ENCODE peak calls at places on chromosomes 2 and 18, in nine cellular contexts. One of them, this sample, is unnamed.
A peak's percentile ranks its signal among the peaks of the same experiment; 100 is the strongest.

GRCh38 chr2:142065700-142066099 is 65.1 kb downstream of the LRP1B start:
- DNase-seq in ovary: no peak
- DNase-seq in pancreas: no peak
- DNase-seq in cardiac muscle cell: no peak
- DNase-seq in OCI-LY7: no peak
- DNase-seq in endodermal cell: no peak
- DNase-seq in body of pancreas: no peak
- DNase-seq in right cardiac atrium: no peak
- DNase-seq in foreskin keratinocyte: no peak
- DNase-seq in this sample: no peak

GRCh38 chr18:13934676-13935075 is 19.3 kb upstream of the MC2R start:
- DNase-seq in ovary: no peak
- DNase-seq in pancreas: no peak
- DNase-seq in cardiac muscle cell: no peak
- DNase-seq in OCI-LY7: no peak
- DNase-seq in endodermal cell: no peak
- DNase-seq in body of pancreas: no peak
- DNase-seq in right cardiac atrium: no peak
- DNase-seq in foreskin keratinocyte: no peak
- DNase-seq in this sample: no peak

GRCh38 chr2:44974064-44974715 is 32.7 kb downstream of the SIX3 start:
- DNase-seq in ovary: no peak
- DNase-seq in pancreas: no peak
- DNase-seq in cardiac muscle cell: peak; percentile 50
- DNase-seq in OCI-LY7: peak; percentile 63
- DNase-seq in endodermal cell: peak; percentile 90
- DNase-seq in body of pancreas: no peak
- DNase-seq in right cardiac atrium: no peak
- DNase-seq in foreskin keratinocyte: peak; percentile 70
- DNase-seq in this sample: peak; percentile 71

GRCh38 chr2:63735263-63735662 is 106.4 kb upstream of the UGP2 start:
- DNase-seq in ovary: no peak
- DNase-seq in pancreas: no peak
- DNase-seq in cardiac muscle cell: no peak
- DNase-seq in OCI-LY7: no peak
- DNase-seq in endodermal cell: no peak
- DNase-seq in body of pancreas: no peak
- DNase-seq in right cardiac atrium: no peak
- DNase-seq in foreskin keratinocyte: no peak
- DNase-seq in this sample: peak; percentile 70

GRCh38 chr2:54704238-54704637 is 19.2 kb upstream of the EML6 start:
- DNase-seq in ovary: no peak
- DNase-seq in pancreas: no peak
- DNase-seq in cardiac muscle cell: no peak
- DNase-seq in OCI-LY7: no peak
- DNase-seq in endodermal cell: no peak
- DNase-seq in body of pancreas: no peak
- DNase-seq in right cardiac atrium: no peak
- DNase-seq in foreskin keratinocyte: no peak
- DNase-seq in this sample: no peak

GRCh38 chr2:201401815-201402214 is 44.7 kb upstream of the FLACC1 start:
- DNase-seq in ovary: no peak
- DNase-seq in pancreas: no peak
- DNase-seq in cardiac muscle cell: no peak
- DNase-seq in OCI-LY7: no peak
- DNase-seq in endodermal cell: no peak
- DNase-seq in body of pancreas: no peak
- DNase-seq in right cardiac atrium: no peak
- DNase-seq in foreskin keratinocyte: no peak
- DNase-seq in this sample: no peak

GRCh38 chr18:8253943-8254342 is 355.3 kb upstream of the RAB12 start:
- DNase-seq in ovary: no peak
- DNase-seq in pancreas: no peak
- DNase-seq in cardiac muscle cell: no peak
- DNase-seq in OCI-LY7: no peak
- DNase-seq in endodermal cell: no peak
- DNase-seq in body of pancreas: no peak
- DNase-seq in right cardiac atrium: no peak
- DNase-seq in foreskin keratinocyte: no peak
- DNase-seq in this sample: no peak

GRCh38 chr2:140791802-140792201 is 1339.0 kb downstream of the LRP1B start:
- DNase-seq in ovary: no peak
- DNase-seq in pancreas: no peak
- DNase-seq in cardiac muscle cell: no peak
- DNase-seq in OCI-LY7: no peak
- DNase-seq in endodermal cell: no peak
- DNase-seq in body of pancreas: no peak
- DNase-seq in right cardiac atrium: no peak
- DNase-seq in foreskin keratinocyte: peak; percentile 56
- DNase-seq in this sample: no peak

GRCh38 chr18:37361223-37362157 is 204.1 kb downstream of the CELF4 start:
- DNase-seq in ovary: no peak
- DNase-seq in pancreas: no peak
- DNase-seq in cardiac muscle cell: no peak
- DNase-seq in OCI-LY7: no peak
- DNase-seq in endodermal cell: peak; percentile 71
- DNase-seq in body of pancreas: no peak
- DNase-seq in right cardiac atrium: no peak
- DNase-seq in foreskin keratinocyte: no peak
- DNase-seq in this sample: no peak

GRCh38 chr2:84723831-84724230 is 157.1 kb downstream of the TRABD2A start:
- DNase-seq in ovary: no peak
- DNase-seq in pancreas: no peak
- DNase-seq in cardiac muscle cell: no peak
- DNase-seq in OCI-LY7: no peak
- DNase-seq in endodermal cell: no peak
- DNase-seq in body of pancreas: no peak
- DNase-seq in right cardiac atrium: no peak
- DNase-seq in foreskin keratinocyte: no peak
- DNase-seq in this sample: no peak

DNA sequence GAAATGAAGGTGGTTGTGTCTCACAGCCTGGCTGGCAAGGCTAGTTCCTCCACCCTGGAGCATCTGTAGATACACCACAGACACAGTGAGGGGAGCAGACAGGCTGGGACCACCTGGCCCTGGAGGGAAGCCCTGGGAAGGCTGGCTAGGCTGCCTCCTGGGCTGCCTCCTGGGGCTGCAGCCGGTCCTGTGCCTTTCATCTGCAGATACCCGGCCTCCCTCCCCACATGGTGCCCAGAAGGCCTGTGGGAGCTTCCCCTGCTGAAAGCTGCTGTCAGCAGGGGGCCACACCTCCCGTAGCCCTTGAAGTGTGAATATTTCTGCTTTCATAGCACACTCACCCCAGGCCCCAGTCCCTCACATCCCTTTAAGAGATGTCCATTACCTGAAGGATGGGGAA is 37.6 kb downstream of the SDC1 start:
- DNase-seq in ovary: no peak
- DNase-seq in pancreas: no peak
- DNase-seq in cardiac muscle cell: no peak
- DNase-seq in OCI-LY7: no peak
- DNase-seq in endodermal cell: peak; percentile 55
- DNase-seq in body of pancreas: no peak
- DNase-seq in right cardiac atrium: no peak
- DNase-seq in foreskin keratinocyte: no peak
- DNase-seq in this sample: peak; percentile 71
- H3K4me1 ChIP-seq in ovary: no peaks in the 10 kb centered on the region
- H3K4me1 ChIP-seq in pancreas: peaks cover 7% of the 10 kb centered on the region
- H3K4me1 ChIP-seq in cardiac muscle cell: peaks cover 38% of the 10 kb centered on the region
- H3K4me1 ChIP-seq in OCI-LY7: no peaks in the 10 kb centered on the region
- H3K4me1 ChIP-seq in endodermal cell: peaks cover 25% of the 10 kb centered on the region
- H3K4me1 ChIP-seq in body of pancreas: peaks cover 49% of the 10 kb centered on the region
- H3K4me1 ChIP-seq in right cardiac atrium: no peaks in the 10 kb centered on the region
- H3K4me1 ChIP-seq in foreskin keratinocyte: peaks cover 27% of the 10 kb centered on the region
- H3K4me1 ChIP-seq in this sample: peaks cover 15% of the 10 kb centered on the region

GRCh38 chr2:127348421-127349000 is 39.3 kb downstream of the MAP3K2 start:
- DNase-seq in ovary: no peak
- DNase-seq in pancreas: no peak
- DNase-seq in cardiac muscle cell: peak; percentile 66
- DNase-seq in OCI-LY7: peak; percentile 22
- DNase-seq in endodermal cell: no peak
- DNase-seq in body of pancreas: no peak
- DNase-seq in right cardiac atrium: no peak
- DNase-seq in foreskin keratinocyte: no peak
- DNase-seq in this sample: peak; percentile 79
- H3K4me1 ChIP-seq in ovary: no peaks in the 10 kb centered on the region
- H3K4me1 ChIP-seq in pancreas: no peaks in the 10 kb centered on the region
- H3K4me1 ChIP-seq in cardiac muscle cell: no peaks in the 10 kb centered on the region
- H3K4me1 ChIP-seq in OCI-LY7: peaks cover 51% of the 10 kb centered on the region
- H3K4me1 ChIP-seq in endodermal cell: no peaks in the 10 kb centered on the region
- H3K4me1 ChIP-seq in body of pancreas: peaks cover 20% of the 10 kb centered on the region
- H3K4me1 ChIP-seq in right cardiac atrium: peaks cover 4% of the 10 kb centered on the region
- H3K4me1 ChIP-seq in foreskin keratinocyte: no peaks in the 10 kb centered on the region
- H3K4me1 ChIP-seq in this sample: no peaks in the 10 kb centered on the region

DNA sequence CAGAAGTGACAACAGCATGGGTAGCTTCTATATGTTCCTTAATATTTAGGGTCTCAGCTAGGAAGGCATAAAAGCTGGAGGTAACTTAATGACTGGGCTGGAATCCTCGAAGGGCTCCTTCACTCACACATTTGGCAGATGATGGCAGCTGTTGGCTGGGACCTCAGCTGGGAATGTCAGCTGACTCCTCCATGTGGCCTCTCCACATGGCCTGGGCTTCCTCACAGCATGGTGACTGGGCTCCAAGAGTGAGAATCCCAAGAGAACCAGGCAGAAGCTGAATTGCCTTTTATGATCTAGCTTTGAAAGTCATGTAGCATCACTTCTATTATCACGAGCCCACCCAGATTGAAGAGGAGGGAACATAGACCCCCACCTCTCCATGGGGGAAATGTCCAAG is 54.9 kb downstream of the TET3 start:
- DNase-seq in ovary: no peak
- DNase-seq in pancreas: no peak
- DNase-seq in cardiac muscle cell: no peak
- DNase-seq in OCI-LY7: no peak
- DNase-seq in endodermal cell: no peak
- DNase-seq in body of pancreas: no peak
- DNase-seq in right cardiac atrium: no peak
- DNase-seq in foreskin keratinocyte: no peak
- DNase-seq in this sample: no peak
- H3K4me1 ChIP-seq in ovary: peaks cover 3% of the 10 kb centered on the region
- H3K4me1 ChIP-seq in pancreas: no peaks in the 10 kb centered on the region
- H3K4me1 ChIP-seq in cardiac muscle cell: peaks cover 10% of the 10 kb centered on the region
- H3K4me1 ChIP-seq in OCI-LY7: peaks cover 26% of the 10 kb centered on the region
- H3K4me1 ChIP-seq in endodermal cell: peaks cover 17% of the 10 kb centered on the region
- H3K4me1 ChIP-seq in body of pancreas: no peaks in the 10 kb centered on the region
- H3K4me1 ChIP-seq in right cardiac atrium: peaks cover 4% of the 10 kb centered on the region
- H3K4me1 ChIP-seq in foreskin keratinocyte: no peaks in the 10 kb centered on the region
- H3K4me1 ChIP-seq in this sample: peaks cover 2% of the 10 kb centered on the region

DNA sequence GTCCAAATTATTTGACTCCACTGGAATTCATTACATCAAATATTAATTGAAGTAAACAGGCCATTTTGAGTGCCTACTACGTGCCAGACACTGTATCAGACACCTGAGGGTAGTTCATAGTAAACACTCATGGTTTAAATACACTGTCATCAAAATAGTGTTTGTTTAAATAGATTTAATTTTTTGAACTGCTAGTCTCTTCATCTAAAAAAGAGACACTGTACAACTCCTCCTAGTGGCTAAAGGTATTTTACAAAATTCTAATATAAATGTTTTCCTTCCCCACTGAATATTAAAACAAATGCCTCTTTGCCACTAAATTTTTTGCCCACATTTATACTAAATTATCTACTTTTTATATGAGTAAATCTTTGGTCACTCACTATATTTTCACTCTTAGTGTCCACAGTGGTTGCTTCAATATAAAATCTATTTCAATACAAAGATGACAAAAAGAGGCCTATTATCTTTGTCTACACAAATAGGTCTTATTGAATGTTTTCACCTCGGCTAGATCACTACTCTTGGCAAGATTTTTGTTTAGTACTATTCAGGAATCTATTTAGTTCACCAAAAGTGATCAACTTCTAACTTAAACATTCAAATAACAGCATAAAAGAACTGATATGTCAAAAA is 122.1 kb downstream of the TMEM247 start:
- DNase-seq in ovary: no peak
- DNase-seq in pancreas: no peak
- DNase-seq in cardiac muscle cell: peak; percentile 16
- DNase-seq in OCI-LY7: peak; percentile 41
- DNase-seq in endodermal cell: no peak
- DNase-seq in body of pancreas: no peak
- DNase-seq in right cardiac atrium: no peak
- DNase-seq in foreskin keratinocyte: no peak
- DNase-seq in this sample: no peak
- H3K4me1 ChIP-seq in ovary: no peaks in the 10 kb centered on the region
- H3K4me1 ChIP-seq in pancreas: no peaks in the 10 kb centered on the region
- H3K4me1 ChIP-seq in cardiac muscle cell: no peaks in the 10 kb centered on the region
- H3K4me1 ChIP-seq in OCI-LY7: peaks cover 11% of the 10 kb centered on the region
- H3K4me1 ChIP-seq in endodermal cell: no peaks in the 10 kb centered on the region
- H3K4me1 ChIP-seq in body of pancreas: no peaks in the 10 kb centered on the region
- H3K4me1 ChIP-seq in right cardiac atrium: no peaks in the 10 kb centered on the region
- H3K4me1 ChIP-seq in foreskin keratinocyte: no peaks in the 10 kb centered on the region
- H3K4me1 ChIP-seq in this sample: no peaks in the 10 kb centered on the region

GRCh38 chr2:197165020-197165419 is 145.6 kb downstream of the ANKRD44 start:
- DNase-seq in ovary: no peak
- DNase-seq in pancreas: no peak
- DNase-seq in cardiac muscle cell: no peak
- DNase-seq in OCI-LY7: no peak
- DNase-seq in endodermal cell: no peak
- DNase-seq in body of pancreas: no peak
- DNase-seq in right cardiac atrium: no peak
- DNase-seq in foreskin keratinocyte: no peak
- DNase-seq in this sample: no peak
- H3K4me1 ChIP-seq in ovary: no peaks in the 10 kb centered on the region
- H3K4me1 ChIP-seq in pancreas: no peaks in the 10 kb centered on the region
- H3K4me1 ChIP-seq in cardiac muscle cell: peaks cover 6% of the 10 kb centered on the region
- H3K4me1 ChIP-seq in OCI-LY7: peaks cover 50% of the 10 kb centered on the region
- H3K4me1 ChIP-seq in endodermal cell: no peaks in the 10 kb centered on the region
- H3K4me1 ChIP-seq in body of pancreas: no peaks in the 10 kb centered on the region
- H3K4me1 ChIP-seq in right cardiac atrium: peaks cover 10% of the 10 kb centered on the region
- H3K4me1 ChIP-seq in foreskin keratinocyte: no peaks in the 10 kb centered on the region
- H3K4me1 ChIP-seq in this sample: peaks cover 3% of the 10 kb centered on the region

DNA sequence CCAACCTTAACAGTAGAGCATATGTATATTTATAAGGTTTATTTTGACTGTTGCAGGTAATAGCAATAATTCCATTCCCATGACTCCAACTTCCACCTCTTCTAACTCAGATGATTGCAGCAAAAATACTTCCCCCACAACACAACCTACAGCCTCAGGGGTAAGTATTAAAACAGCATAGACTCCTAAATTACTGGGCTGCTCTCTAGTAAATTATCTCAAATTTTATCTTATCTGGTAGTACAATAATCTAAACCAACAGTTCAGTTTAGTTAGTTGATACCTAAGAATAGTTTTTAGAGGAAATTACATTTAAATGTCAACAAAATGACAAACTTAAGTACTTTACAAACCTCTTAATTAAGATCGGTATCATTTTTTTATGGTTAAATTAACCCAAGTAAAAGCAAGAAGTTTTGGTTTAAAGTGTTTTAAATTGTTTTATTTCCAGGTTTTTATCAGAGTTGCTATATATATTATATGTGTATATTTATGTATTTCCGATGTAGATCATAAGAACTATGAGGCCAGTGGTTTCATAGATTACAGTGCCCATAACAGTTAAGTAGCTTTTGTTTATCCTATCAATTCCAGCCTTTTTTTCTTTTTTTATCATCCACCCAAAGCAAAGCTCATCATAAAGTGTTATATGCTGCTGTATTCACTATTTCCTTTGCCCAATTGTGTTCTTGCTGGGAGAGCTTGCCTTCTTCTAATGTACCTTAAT is 13.7 kb downstream of the GATA6 start:
- DNase-seq in ovary: no peak
- DNase-seq in pancreas: no peak
- DNase-seq in cardiac muscle cell: no peak
- DNase-seq in OCI-LY7: no peak
- DNase-seq in endodermal cell: no peak
- DNase-seq in body of pancreas: no peak
- DNase-seq in right cardiac atrium: no peak
- DNase-seq in foreskin keratinocyte: peak; percentile 74
- DNase-seq in this sample: no peak
- H3K4me1 ChIP-seq in ovary: peaks cover 18% of the 10 kb centered on the region
- H3K4me1 ChIP-seq in pancreas: peaks cover 63% of the 10 kb centered on the region
- H3K4me1 ChIP-seq in cardiac muscle cell: peaks cover 57% of the 10 kb centered on the region
- H3K4me1 ChIP-seq in OCI-LY7: no peaks in the 10 kb centered on the region
- H3K4me1 ChIP-seq in endodermal cell: peaks cover 17% of the 10 kb centered on the region
- H3K4me1 ChIP-seq in body of pancreas: peaks cover 90% of the 10 kb centered on the region
- H3K4me1 ChIP-seq in right cardiac atrium: peaks cover 11% of the 10 kb centered on the region
- H3K4me1 ChIP-seq in foreskin keratinocyte: no peaks in the 10 kb centered on the region
- H3K4me1 ChIP-seq in this sample: peaks cover 27% of the 10 kb centered on the region

This sample was measured in osteoblast.